ENCODE peak calls at places on chromosomes 2 and 18, in nine cellular contexts. H is A673, P is GM12865, N is H54, Z is HuH-7.5, U is erythroblast, I is HCT116, S is naive B cell, V is GDM1. C is an unnamed sample.

GRCh38 chr2:119408221-119408619 is 23.4 kb upstream of the TMEM37 start:
- DNase-seq in H (peak), U (no peak), N (no peak), S (no peak), P (no peak), I (no peak), Z (no peak), V (no peak), C (no peak)

GRCh38 chr2:230664128-230664527 is 48.5 kb upstream of the CAB39 start:
- DNase-seq in Z (no peak), I (no peak), N (no peak), S (no peak), P (peak), U (peak), V (no peak), H (no peak), C (no peak)

GRCh38 chr18:75429975-75430374 is 2.5 kb upstream of the SMIM21 start:
- DNase-seq in I (no peak), N (no peak), H (peak), U (no peak), P (no peak), S (no peak), V (no peak), Z (no peak), C (no peak)

GRCh38 chr18:29164993-29165599 is 988.2 kb upstream of the CDH2 start:
- DNase-seq in P (no peak), N (no peak), H (peak), Z (no peak), V (no peak), I (peak), U (no peak), S (no peak), C (no peak)

GRCh38 chr2:230793573-230794359 is 71.0 kb upstream of the ITM2C start:
- DNase-seq in P (peak), Z (no peak), U (no peak), H (no peak), N (peak), V (peak), I (peak), S (no peak), C (no peak)

GRCh38 chr2:132438650-132439030 is 22.0 kb downstream of the GPR39 start:
- DNase-seq in P (no peak), N (peak), H (peak), V (no peak), I (peak), Z (no peak), S (no peak), U (no peak), C (no peak)

GRCh38 chr2:187819624-187820023 is 265.4 kb upstream of the TFPI start:
- DNase-seq in V (no peak), I (no peak), H (no peak), U (no peak), Z (no peak), N (no peak), S (no peak), P (no peak), C (no peak)

GRCh38 chr2:85582467-85582866 is 1.8 kb upstream of the VAMP5 start:
- DNase-seq in I (no peak), Z (no peak), V (no peak), N (no peak), S (no peak), H (no peak), P (no peak), U (no peak), C (no peak)

GRCh38 chr18:59612461-59612860 is 84.8 kb downstream of the CCBE1 start:
- DNase-seq in P (no peak), N (no peak), U (no peak), H (no peak), V (no peak), Z (no peak), I (no peak), S (no peak), C (no peak)

GRCh38 chr18:60649816-60650215 is 277.2 kb upstream of the MC4R start:
- DNase-seq in Z (no peak), P (no peak), I (no peak), H (no peak), N (no peak), S (no peak), U (no peak), V (no peak), C (no peak)

GRCh38 chr18:45423664-45424063 is 191.6 kb upstream of the SLC14A2 start:
- DNase-seq in N (no peak), S (no peak), I (no peak), U (no peak), V (no peak), Z (no peak), H (no peak), P (no peak), C (no peak)

GRCh38 chr18:62844850-62845643 is 129.7 kb downstream of the PHLPP1 start:
- DNase-seq in H (no peak), S (no peak), V (no peak), P (peak), N (no peak), I (no peak), U (no peak), Z (no peak), C (no peak)

GRCh38 chr2:183349046-183349445 is 224.8 kb downstream of the NUP35 start:
- DNase-seq in Z (no peak), U (no peak), N (no peak), V (no peak), S (no peak), P (no peak), I (no peak), H (no peak), C (no peak)

C was measured in NCI-H526 treated with DMSO at 0.1 percent for 48 hours.